ENCODE peak calls at places on chromosomes 1 and 21, in seven cellular contexts. Q is IMR-90, F is mesendoderm, O is H9, W is neuronal stem cell, Z is mesenchymal stem cell, L is H1. K is an unnamed sample.

GRCh38 chr1:234315091-234315541 is 58.1 kb upstream of the COA6 start:
- DNase-seq in Q (peak), W (no peak), F (peak), O (no peak), Z (peak), L (no peak), K (peak)

GRCh38 chr1:54564312-54565112 is 16.5 kb downstream of the ACOT11 start:
- DNase-seq in W (no peak), O (peak), Q (no peak), F (peak), Z (no peak), L (no peak), K (peak)

GRCh38 chr1:71850936-71851335 is 431.4 kb downstream of the NEGR1 start:
- DNase-seq in W (no peak), L (no peak), Q (peak), F (no peak), Z (no peak), O (no peak), K (no peak)

GRCh38 chr1:217106231-217106630 is 383.0 kb upstream of the ESRRG start:
- DNase-seq in W (no peak), O (no peak), L (no peak), Q (peak), Z (no peak), F (no peak), K (no peak)

GRCh38 chr1:21295545-21295944 is 5.3 kb upstream of the ECE1 start:
- DNase-seq in Q (no peak), O (no peak), L (no peak), Z (no peak), W (no peak), F (no peak), K (no peak)

GRCh38 chr1:54795841-54796468 is 5.2 kb downstream of the TTC22 start:
- DNase-seq in Z (no peak), Q (no peak), L (no peak), O (no peak), W (no peak), F (no peak), K (no peak)

GRCh38 chr1:47557086-47557866 is 119.4 kb downstream of the FOXD2 start:
- DNase-seq in Q (no peak), W (no peak), O (no peak), L (no peak), Z (no peak), F (no peak), K (no peak)

GRCh38 chr1:231192620-231193163 is 30.8 kb downstream of the TRIM67 start:
- DNase-seq in O (no peak), L (no peak), Q (no peak), W (no peak), Z (no peak), F (no peak), K (no peak)

GRCh38 chr1:234731371-234732085 is 121.5 kb upstream of the IRF2BP2 start:
- DNase-seq in F (no peak), Q (peak), L (no peak), O (no peak), Z (peak), W (no peak), K (peak)

GRCh38 chr1:197685785-197686184 is 89.5 kb downstream of the DENND1B start:
- DNase-seq in F (no peak), Z (no peak), Q (peak), W (no peak), O (no peak), L (no peak), K (peak)

GRCh38 chr1:156444407-156445001 is 56.1 kb downstream of the MEF2D start:
- DNase-seq in Q (no peak), F (peak), L (no peak), Z (peak), O (no peak), W (no peak), K (no peak)

GRCh38 chr1:45550401-45551305 is at the start of gene AKR1A1:
- DNase-seq in F (peak), W (peak), O (peak), Q (peak), Z (peak), L (peak), K (peak)

GRCh38 chr1:45554198-45554597 is 3.6 kb downstream of the AKR1A1 start:
- DNase-seq in F (no peak), Q (no peak), O (no peak), W (no peak), L (no peak), Z (no peak), K (no peak)

GRCh38 chr1:45552309-45552708 is 1.7 kb downstream of the AKR1A1 start:
- DNase-seq in Q (no peak), W (no peak), F (no peak), Z (no peak), O (no peak), L (no peak), K (no peak)

GRCh38 chr1:45557422-45557944 is 6.9 kb downstream of the AKR1A1 start:
- DNase-seq in W (no peak), Q (no peak), Z (peak), L (no peak), O (no peak), F (no peak), K (no peak)

GRCh38 chr1:45551684-45552083 is 1.1 kb downstream of the AKR1A1 start:
- DNase-seq in Z (no peak), O (no peak), W (no peak), Q (no peak), L (no peak), F (no peak), K (no peak)
- H3K27ac ChIP-seq in Z (no peak), O (no peak), W (no peak), Q (no peak), L (no peak), F (no peak), K (no peak)

GRCh38 chr1:16351994-16352841 is at the start of gene FBXO42:
- DNase-seq in O (peak), L (peak), Q (peak), F (peak), W (peak), Z (peak), K (peak)

GRCh38 chr1:16351449-16351993 is 759 bp downstream of the FBXO42 start:
- DNase-seq in F (no peak), O (no peak), Z (peak), W (no peak), L (no peak), Q (peak), K (peak)

GRCh38 chr1:16348414-16349182 is 3.7 kb downstream of the FBXO42 start:
- DNase-seq in Q (peak), O (no peak), W (no peak), Z (peak), F (peak), L (no peak), K (peak)

GRCh38 chr1:16352842-16353535 is 709 bp upstream of the FBXO42 start:
- DNase-seq in F (no peak), L (no peak), Z (no peak), O (no peak), W (no peak), Q (no peak), K (peak)

GRCh38 chr1:16349847-16350406 is 2.4 kb downstream of the FBXO42 start:
- DNase-seq in W (no peak), F (peak), L (no peak), O (no peak), Z (no peak), Q (no peak), K (peak)
- H3K18ac ChIP-seq in W (no peak), F (no peak), L (no peak), O (no peak), Z (no peak), Q (no peak), K (no peak)

GRCh38 chr21:25925064-25925463 is 190.3 kb downstream of the GABPA start:
- DNase-seq in W (no peak), Z (no peak), O (no peak), F (no peak), L (no peak), Q (no peak), K (no peak)

GRCh38 chr21:25929859-25930520 is 195.2 kb downstream of the GABPA start:
- DNase-seq in Z (peak), Q (peak), W (no peak), F (no peak), O (no peak), L (no peak), K (peak)

GRCh38 chr21:25931791-25932190 is 197.0 kb downstream of the GABPA start:
- DNase-seq in Q (no peak), L (no peak), Z (no peak), W (no peak), O (no peak), F (no peak), K (no peak)

GRCh38 chr21:25925936-25926335 is 191.2 kb downstream of the GABPA start:
- DNase-seq in W (no peak), Z (peak), O (no peak), L (no peak), Q (peak), F (no peak), K (no peak)

GRCh38 chr21:25927195-25927880 is 192.6 kb downstream of the GABPA start:
- DNase-seq in O (no peak), L (no peak), F (no peak), W (no peak), Q (no peak), Z (peak), K (no peak)
- H3K9ac ChIP-seq in O (no peak), L (no peak), F (no peak), W (no peak), Q (no peak), Z (no peak), K (no peak)

DNA sequence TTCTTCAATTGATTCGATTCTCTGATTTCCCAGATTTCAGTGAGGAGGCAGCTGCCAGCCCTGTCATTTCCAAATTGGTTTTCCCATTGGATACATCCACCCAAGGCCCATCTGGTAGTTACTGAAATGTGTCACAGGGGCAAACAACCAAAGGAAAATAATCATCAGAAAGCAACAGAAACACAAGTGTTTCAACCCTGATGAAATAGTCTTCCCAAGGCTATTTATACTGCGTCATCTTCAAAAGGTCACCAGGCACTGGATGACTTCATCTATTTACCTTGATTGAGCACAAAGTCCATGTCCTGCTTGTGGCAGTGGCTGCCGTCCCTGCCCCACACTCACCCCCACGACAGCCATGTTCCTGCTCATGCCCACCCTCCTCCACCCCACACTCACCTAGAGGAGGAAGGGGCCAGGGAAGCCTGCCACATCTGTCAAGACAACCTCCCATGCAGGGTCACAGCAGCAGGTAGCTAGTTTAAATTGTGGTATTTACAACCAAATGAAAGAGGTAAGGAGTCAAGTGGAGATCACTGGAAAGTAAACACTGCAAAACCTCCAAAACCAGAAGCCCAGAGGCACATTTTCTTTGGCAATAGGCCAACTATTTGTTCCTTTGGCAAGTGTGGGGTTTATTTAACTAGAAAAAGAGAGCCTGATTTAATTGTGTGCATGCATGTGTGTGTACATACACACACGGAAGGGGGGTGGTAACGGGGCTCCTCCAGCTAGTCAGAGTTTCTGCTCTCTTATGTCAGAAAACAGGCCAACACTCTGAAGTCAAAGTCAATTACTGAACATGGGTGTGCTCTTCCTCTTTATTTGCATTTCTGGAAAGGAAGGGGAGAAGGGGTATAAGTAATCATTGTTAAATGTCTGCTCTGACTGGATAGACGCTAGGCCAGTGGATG is 49.5 kb upstream of the RAB4A start:
- DNase-seq in F (no peak), Q (peak), W (no peak), Z (peak), L (no peak), O (no peak), K (peak)
- H3K27ac ChIP-seq in F (no peak), Q (peak), W (no peak), Z (no peak), L (no peak), O (no peak), K (peak)

GRCh38 chr21:43278766-43279577 is 110.2 kb downstream of the CRYAA start:
- DNase-seq in Z (no peak), L (no peak), O (no peak), W (no peak), F (no peak), Q (no peak), K (no peak)

GRCh38 chr21:43277481-43278351 is 108.9 kb downstream of the CRYAA start:
- DNase-seq in Q (no peak), W (no peak), F (peak), O (no peak), L (no peak), Z (no peak), K (no peak)

GRCh38 chr21:43278359-43278758 is 109.6 kb downstream of the CRYAA start:
- DNase-seq in F (no peak), Q (no peak), O (no peak), W (no peak), L (no peak), Z (no peak), K (no peak)

GRCh38 chr21:43274946-43275310 is 106.1 kb downstream of the CRYAA start:
- DNase-seq in L (no peak), O (no peak), W (no peak), Z (no peak), F (no peak), Q (no peak), K (no peak)

GRCh38 chr21:43276811-43277210 is 108.0 kb downstream of the CRYAA start:
- DNase-seq in L (no peak), Q (no peak), W (no peak), F (no peak), O (no peak), Z (no peak), K (no peak)
- H3K18ac ChIP-seq in L (no peak), Q (no peak), W (peak), F (no peak), O (no peak), Z (no peak), K (no peak)

GRCh38 chr1:15616704-15617172 is 520 bp upstream of the DDI2 start:
- DNase-seq in F (peak), W (peak), L (no peak), Z (peak), Q (peak), O (peak), K (no peak)
- H3K9ac ChIP-seq in F (peak), W (no peak), L (no peak), Z (peak), Q (peak), O (peak), K (no peak)

GRCh38 chr1:64948216-64948615 is 18.1 kb downstream of the JAK1 start:
- DNase-seq in Q (no peak), L (no peak), F (no peak), O (no peak), W (no peak), Z (no peak), K (peak)

GRCh38 chr1:64953241-64953640 is 13.1 kb downstream of the JAK1 start:
- DNase-seq in O (no peak), Q (no peak), L (no peak), Z (no peak), W (no peak), F (no peak), K (no peak)

GRCh38 chr1:64948905-64949833 is 17.2 kb downstream of the JAK1 start:
- DNase-seq in F (peak), W (no peak), Z (no peak), Q (no peak), O (no peak), L (no peak), K (peak)

GRCh38 chr1:64952055-64952699 is 14.2 kb downstream of the JAK1 start:
- DNase-seq in L (no peak), Z (no peak), O (no peak), Q (no peak), F (no peak), W (no peak), K (peak)

DNA sequence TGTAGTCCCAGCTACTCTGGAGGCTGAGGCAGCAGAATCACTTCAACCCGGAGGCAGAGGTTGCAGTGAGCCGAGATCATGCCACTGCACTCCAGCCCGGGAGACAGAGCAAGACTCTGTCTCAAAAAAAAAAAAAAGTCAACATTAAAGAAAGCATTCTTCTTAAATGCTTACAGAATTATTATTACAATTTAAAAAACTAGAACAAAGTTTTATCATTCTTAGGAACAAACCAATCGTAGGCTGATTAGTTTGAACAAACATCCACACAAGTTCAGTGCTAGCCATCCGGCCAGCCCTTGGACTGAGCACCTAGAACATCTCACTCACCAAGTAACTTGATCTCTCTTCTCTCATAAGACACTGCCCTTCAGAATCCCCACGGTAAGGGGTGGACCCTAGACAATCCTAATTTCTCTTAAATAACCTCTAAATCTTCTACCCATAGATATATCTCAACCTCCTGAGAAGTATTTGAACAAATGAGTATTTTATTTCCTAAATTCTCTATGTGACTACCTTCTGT is 16.0 kb downstream of the JAK1 start:
- DNase-seq in Q (no peak), F (no peak), L (no peak), O (no peak), W (no peak), Z (no peak), K (no peak)
- H3K27ac ChIP-seq in Q (no peak), F (no peak), L (no peak), O (no peak), W (no peak), Z (no peak), K (no peak)

GRCh38 chr21:28867401-28867800 is 125.3 kb downstream of the LTN1 start:
- DNase-seq in Z (no peak), O (no peak), F (no peak), L (no peak), Q (peak), W (no peak), K (no peak)
- H3K18ac ChIP-seq in Z (no peak), O (no peak), F (no peak), L (no peak), Q (no peak), W (no peak), K (no peak)

K was measured in trophoblast cell.